ENCODE peak calls at places on chromosomes 7 and 10, in nine cellular contexts. One of them, this sample, is unnamed.

GRCh38 chr10:31083765-31084184 is 52.1 kb upstream of the ZNF438 start:
- DNase-seq in AG08396: no peak
- DNase-seq in activated T-helper 1 cell treated with Interleukin-2 at 50 U/mL for 16 hours: peak
- DNase-seq in suprapubic skin: no peak
- DNase-seq in DMS153: no peak
- DNase-seq in mammary epithelial cell: peak
- DNase-seq in activated T-cell treated with anti-CD3 and anti-CD28 coated beads, Interleukin-2, amount 50 U/mL, for 72 hours: peak
- DNase-seq in SW480: peak
- DNase-seq in NCI-H2227 treated with DMSO at 0.1 percent for 48 hours: no peak
- DNase-seq in this sample: no peak

GRCh38 chr10:43806851-43807640 is 158.4 kb upstream of the ZNF32 start:
- DNase-seq in AG08396: no peak
- DNase-seq in mammary epithelial cell: no peak
- DNase-seq in SW480: no peak
- DNase-seq in activated T-cell treated with anti-CD3 and anti-CD28 coated beads, Interleukin-2, amount 50 U/mL, for 72 hours: no peak
- DNase-seq in NCI-H2227 treated with DMSO at 0.1 percent for 48 hours: no peak
- DNase-seq in activated T-helper 1 cell treated with Interleukin-2 at 50 U/mL for 16 hours: no peak
- DNase-seq in suprapubic skin: no peak
- DNase-seq in DMS153: no peak
- DNase-seq in this sample: no peak

GRCh38 chr7:158107806-158108205 is 479.8 kb downstream of the PTPRN2 start:
- DNase-seq in activated T-helper 1 cell treated with Interleukin-2 at 50 U/mL for 16 hours: no peak
- DNase-seq in DMS153: peak
- DNase-seq in NCI-H2227 treated with DMSO at 0.1 percent for 48 hours: no peak
- DNase-seq in mammary epithelial cell: no peak
- DNase-seq in activated T-cell treated with anti-CD3 and anti-CD28 coated beads, Interleukin-2, amount 50 U/mL, for 72 hours: no peak
- DNase-seq in AG08396: no peak
- DNase-seq in SW480: no peak
- DNase-seq in suprapubic skin: no peak
- DNase-seq in this sample: peak

GRCh38 chr7:131166066-131166465 is 161.6 kb upstream of the MKLN1 start:
- DNase-seq in NCI-H2227 treated with DMSO at 0.1 percent for 48 hours: no peak
- DNase-seq in mammary epithelial cell: no peak
- DNase-seq in AG08396: no peak
- DNase-seq in SW480: no peak
- DNase-seq in activated T-cell treated with anti-CD3 and anti-CD28 coated beads, Interleukin-2, amount 50 U/mL, for 72 hours: no peak
- DNase-seq in DMS153: no peak
- DNase-seq in suprapubic skin: no peak
- DNase-seq in activated T-helper 1 cell treated with Interleukin-2 at 50 U/mL for 16 hours: no peak
- DNase-seq in this sample: no peak

GRCh38 chr10:46091080-46091833 is 45.2 kb upstream of the MSMB start:
- DNase-seq in DMS153: no peak
- DNase-seq in NCI-H2227 treated with DMSO at 0.1 percent for 48 hours: no peak
- DNase-seq in AG08396: no peak
- DNase-seq in suprapubic skin: no peak
- DNase-seq in activated T-helper 1 cell treated with Interleukin-2 at 50 U/mL for 16 hours: no peak
- DNase-seq in SW480: no peak
- DNase-seq in activated T-cell treated with anti-CD3 and anti-CD28 coated beads, Interleukin-2, amount 50 U/mL, for 72 hours: no peak
- DNase-seq in mammary epithelial cell: no peak
- DNase-seq in this sample: peak

GRCh38 chr10:120253131-120253530 is 203.9 kb upstream of the PLPP4 start:
- DNase-seq in DMS153: no peak
- DNase-seq in activated T-cell treated with anti-CD3 and anti-CD28 coated beads, Interleukin-2, amount 50 U/mL, for 72 hours: no peak
- DNase-seq in mammary epithelial cell: no peak
- DNase-seq in SW480: no peak
- DNase-seq in NCI-H2227 treated with DMSO at 0.1 percent for 48 hours: no peak
- DNase-seq in suprapubic skin: no peak
- DNase-seq in activated T-helper 1 cell treated with Interleukin-2 at 50 U/mL for 16 hours: no peak
- DNase-seq in AG08396: no peak
- DNase-seq in this sample: no peak

GRCh38 chr10:126851414-126851813 is 53.8 kb upstream of the DOCK1 start:
- DNase-seq in activated T-helper 1 cell treated with Interleukin-2 at 50 U/mL for 16 hours: no peak
- DNase-seq in NCI-H2227 treated with DMSO at 0.1 percent for 48 hours: no peak
- DNase-seq in DMS153: no peak
- DNase-seq in AG08396: no peak
- DNase-seq in mammary epithelial cell: no peak
- DNase-seq in activated T-cell treated with anti-CD3 and anti-CD28 coated beads, Interleukin-2, amount 50 U/mL, for 72 hours: no peak
- DNase-seq in suprapubic skin: no peak
- DNase-seq in SW480: no peak
- DNase-seq in this sample: no peak

GRCh38 chr7:151503902-151504714 is 15.6 kb downstream of the RHEB start:
- DNase-seq in mammary epithelial cell: peak
- DNase-seq in suprapubic skin: no peak
- DNase-seq in AG08396: peak
- DNase-seq in DMS153: no peak
- DNase-seq in NCI-H2227 treated with DMSO at 0.1 percent for 48 hours: no peak
- DNase-seq in activated T-helper 1 cell treated with Interleukin-2 at 50 U/mL for 16 hours: no peak
- DNase-seq in activated T-cell treated with anti-CD3 and anti-CD28 coated beads, Interleukin-2, amount 50 U/mL, for 72 hours: no peak
- DNase-seq in SW480: no peak
- DNase-seq in this sample: no peak

GRCh38 chr10:128861018-128861565 is 605.9 kb upstream of the MGMT start:
- DNase-seq in DMS153: no peak
- DNase-seq in activated T-cell treated with anti-CD3 and anti-CD28 coated beads, Interleukin-2, amount 50 U/mL, for 72 hours: no peak
- DNase-seq in suprapubic skin: no peak
- DNase-seq in mammary epithelial cell: no peak
- DNase-seq in activated T-helper 1 cell treated with Interleukin-2 at 50 U/mL for 16 hours: no peak
- DNase-seq in SW480: no peak
- DNase-seq in NCI-H2227 treated with DMSO at 0.1 percent for 48 hours: no peak
- DNase-seq in AG08396: no peak
- DNase-seq in this sample: peak

GRCh38 chr7:129213828-129214227 is 11.0 kb upstream of the AHCYL2 start:
- DNase-seq in activated T-helper 1 cell treated with Interleukin-2 at 50 U/mL for 16 hours: no peak
- DNase-seq in DMS153: peak
- DNase-seq in activated T-cell treated with anti-CD3 and anti-CD28 coated beads, Interleukin-2, amount 50 U/mL, for 72 hours: no peak
- DNase-seq in suprapubic skin: no peak
- DNase-seq in NCI-H2227 treated with DMSO at 0.1 percent for 48 hours: peak
- DNase-seq in AG08396: no peak
- DNase-seq in SW480: peak
- DNase-seq in mammary epithelial cell: peak
- DNase-seq in this sample: no peak

GRCh38 chr7:22841954-22842353 is 19.3 kb upstream of the TOMM7 start:
- DNase-seq in AG08396: no peak
- DNase-seq in activated T-cell treated with anti-CD3 and anti-CD28 coated beads, Interleukin-2, amount 50 U/mL, for 72 hours: no peak
- DNase-seq in SW480: no peak
- DNase-seq in activated T-helper 1 cell treated with Interleukin-2 at 50 U/mL for 16 hours: no peak
- DNase-seq in suprapubic skin: peak
- DNase-seq in NCI-H2227 treated with DMSO at 0.1 percent for 48 hours: no peak
- DNase-seq in DMS153: no peak
- DNase-seq in mammary epithelial cell: no peak
- DNase-seq in this sample: peak

GRCh38 chr10:20593649-20594048 is 303.5 kb downstream of the NEBL start:
- DNase-seq in AG08396: no peak
- DNase-seq in suprapubic skin: no peak
- DNase-seq in SW480: no peak
- DNase-seq in mammary epithelial cell: no peak
- DNase-seq in NCI-H2227 treated with DMSO at 0.1 percent for 48 hours: no peak
- DNase-seq in activated T-cell treated with anti-CD3 and anti-CD28 coated beads, Interleukin-2, amount 50 U/mL, for 72 hours: no peak
- DNase-seq in activated T-helper 1 cell treated with Interleukin-2 at 50 U/mL for 16 hours: no peak
- DNase-seq in DMS153: no peak
- DNase-seq in this sample: no peak

GRCh38 chr7:28036748-28037147 is 143.8 kb downstream of the JAZF1 start:
- DNase-seq in NCI-H2227 treated with DMSO at 0.1 percent for 48 hours: no peak
- DNase-seq in AG08396: no peak
- DNase-seq in mammary epithelial cell: peak
- DNase-seq in DMS153: no peak
- DNase-seq in activated T-helper 1 cell treated with Interleukin-2 at 50 U/mL for 16 hours: no peak
- DNase-seq in activated T-cell treated with anti-CD3 and anti-CD28 coated beads, Interleukin-2, amount 50 U/mL, for 72 hours: no peak
- DNase-seq in suprapubic skin: no peak
- DNase-seq in SW480: no peak
- DNase-seq in this sample: no peak

GRCh38 chr7:78444267-78444666 is 645.7 kb downstream of the PHTF2 start:
- DNase-seq in NCI-H2227 treated with DMSO at 0.1 percent for 48 hours: no peak
- DNase-seq in mammary epithelial cell: no peak
- DNase-seq in DMS153: no peak
- DNase-seq in activated T-helper 1 cell treated with Interleukin-2 at 50 U/mL for 16 hours: no peak
- DNase-seq in AG08396: no peak
- DNase-seq in suprapubic skin: no peak
- DNase-seq in activated T-cell treated with anti-CD3 and anti-CD28 coated beads, Interleukin-2, amount 50 U/mL, for 72 hours: no peak
- DNase-seq in SW480: no peak
- DNase-seq in this sample: no peak

GRCh38 chr7:140236626-140237025 is 59.8 kb upstream of the KDM7A start:
- DNase-seq in suprapubic skin: no peak
- DNase-seq in activated T-helper 1 cell treated with Interleukin-2 at 50 U/mL for 16 hours: no peak
- DNase-seq in NCI-H2227 treated with DMSO at 0.1 percent for 48 hours: no peak
- DNase-seq in SW480: no peak
- DNase-seq in AG08396: no peak
- DNase-seq in mammary epithelial cell: no peak
- DNase-seq in DMS153: no peak
- DNase-seq in activated T-cell treated with anti-CD3 and anti-CD28 coated beads, Interleukin-2, amount 50 U/mL, for 72 hours: no peak
- DNase-seq in this sample: no peak

GRCh38 chr7:22481726-22482125 is 18.3 kb downstream of the STEAP1B start:
- DNase-seq in suprapubic skin: no peak
- DNase-seq in SW480: no peak
- DNase-seq in AG08396: no peak
- DNase-seq in DMS153: peak
- DNase-seq in mammary epithelial cell: no peak
- DNase-seq in activated T-cell treated with anti-CD3 and anti-CD28 coated beads, Interleukin-2, amount 50 U/mL, for 72 hours: no peak
- DNase-seq in activated T-helper 1 cell treated with Interleukin-2 at 50 U/mL for 16 hours: no peak
- DNase-seq in NCI-H2227 treated with DMSO at 0.1 percent for 48 hours: no peak
- DNase-seq in this sample: no peak

GRCh38 chr7:50595538-50596102 is 30.4 kb upstream of the DDC start:
- DNase-seq in NCI-H2227 treated with DMSO at 0.1 percent for 48 hours: peak
- DNase-seq in SW480: peak
- DNase-seq in suprapubic skin: no peak
- DNase-seq in DMS153: peak
- DNase-seq in AG08396: peak
- DNase-seq in activated T-helper 1 cell treated with Interleukin-2 at 50 U/mL for 16 hours: no peak
- DNase-seq in activated T-cell treated with anti-CD3 and anti-CD28 coated beads, Interleukin-2, amount 50 U/mL, for 72 hours: no peak
- DNase-seq in mammary epithelial cell: peak
- DNase-seq in this sample: peak

GRCh38 chr10:107340345-107340744 is 175.8 kb upstream of the SORCS1 start:
- DNase-seq in SW480: no peak
- DNase-seq in activated T-cell treated with anti-CD3 and anti-CD28 coated beads, Interleukin-2, amount 50 U/mL, for 72 hours: no peak
- DNase-seq in DMS153: no peak
- DNase-seq in suprapubic skin: no peak
- DNase-seq in mammary epithelial cell: no peak
- DNase-seq in AG08396: no peak
- DNase-seq in activated T-helper 1 cell treated with Interleukin-2 at 50 U/mL for 16 hours: no peak
- DNase-seq in NCI-H2227 treated with DMSO at 0.1 percent for 48 hours: no peak
- DNase-seq in this sample: no peak

GRCh38 chr10:24238527-24239247 is 29.7 kb downstream of the KIAA1217 start:
- DNase-seq in SW480: peak
- DNase-seq in mammary epithelial cell: peak
- DNase-seq in AG08396: no peak
- DNase-seq in suprapubic skin: no peak
- DNase-seq in NCI-H2227 treated with DMSO at 0.1 percent for 48 hours: no peak
- DNase-seq in activated T-cell treated with anti-CD3 and anti-CD28 coated beads, Interleukin-2, amount 50 U/mL, for 72 hours: no peak
- DNase-seq in activated T-helper 1 cell treated with Interleukin-2 at 50 U/mL for 16 hours: no peak
- DNase-seq in DMS153: no peak
- DNase-seq in this sample: no peak

GRCh38 chr7:41117431-41117830 is 585.5 kb downstream of the INHBA start:
- DNase-seq in AG08396: no peak
- DNase-seq in suprapubic skin: no peak
- DNase-seq in SW480: no peak
- DNase-seq in DMS153: no peak
- DNase-seq in NCI-H2227 treated with DMSO at 0.1 percent for 48 hours: no peak
- DNase-seq in activated T-cell treated with anti-CD3 and anti-CD28 coated beads, Interleukin-2, amount 50 U/mL, for 72 hours: no peak
- DNase-seq in mammary epithelial cell: peak
- DNase-seq in activated T-helper 1 cell treated with Interleukin-2 at 50 U/mL for 16 hours: no peak
- DNase-seq in this sample: no peak

GRCh38 chr7:142542938-142543337 is 206.3 kb upstream of the PRSS1 start:
- DNase-seq in activated T-helper 1 cell treated with Interleukin-2 at 50 U/mL for 16 hours: no peak
- DNase-seq in mammary epithelial cell: no peak
- DNase-seq in DMS153: no peak
- DNase-seq in suprapubic skin: no peak
- DNase-seq in NCI-H2227 treated with DMSO at 0.1 percent for 48 hours: no peak
- DNase-seq in activated T-cell treated with anti-CD3 and anti-CD28 coated beads, Interleukin-2, amount 50 U/mL, for 72 hours: no peak
- DNase-seq in AG08396: no peak
- DNase-seq in SW480: no peak
- DNase-seq in this sample: no peak

GRCh38 chr7:92228742-92229141 is 17.0 kb downstream of the KRIT1 start:
- DNase-seq in activated T-helper 1 cell treated with Interleukin-2 at 50 U/mL for 16 hours: no peak
- DNase-seq in mammary epithelial cell: no peak
- DNase-seq in SW480: no peak
- DNase-seq in NCI-H2227 treated with DMSO at 0.1 percent for 48 hours: no peak
- DNase-seq in activated T-cell treated with anti-CD3 and anti-CD28 coated beads, Interleukin-2, amount 50 U/mL, for 72 hours: no peak
- DNase-seq in suprapubic skin: no peak
- DNase-seq in DMS153: no peak
- DNase-seq in AG08396: no peak
- DNase-seq in this sample: no peak

GRCh38 chr10:124027306-124028050 is 65.9 kb downstream of the CHST15 start:
- DNase-seq in SW480: no peak
- DNase-seq in activated T-helper 1 cell treated with Interleukin-2 at 50 U/mL for 16 hours: no peak
- DNase-seq in mammary epithelial cell: no peak
- DNase-seq in DMS153: no peak
- DNase-seq in activated T-cell treated with anti-CD3 and anti-CD28 coated beads, Interleukin-2, amount 50 U/mL, for 72 hours: no peak
- DNase-seq in suprapubic skin: no peak
- DNase-seq in NCI-H2227 treated with DMSO at 0.1 percent for 48 hours: no peak
- DNase-seq in AG08396: no peak
- DNase-seq in this sample: no peak

GRCh38 chr7:128266891-128267839 is 26.1 kb downstream of the LEP start:
- DNase-seq in AG08396: peak
- DNase-seq in SW480: peak
- DNase-seq in activated T-helper 1 cell treated with Interleukin-2 at 50 U/mL for 16 hours: no peak
- DNase-seq in mammary epithelial cell: peak
- DNase-seq in activated T-cell treated with anti-CD3 and anti-CD28 coated beads, Interleukin-2, amount 50 U/mL, for 72 hours: no peak
- DNase-seq in NCI-H2227 treated with DMSO at 0.1 percent for 48 hours: peak
- DNase-seq in suprapubic skin: no peak
- DNase-seq in DMS153: no peak
- DNase-seq in this sample: peak

GRCh38 chr10:129501652-129502436 is 34.8 kb downstream of the MGMT start:
- DNase-seq in NCI-H2227 treated with DMSO at 0.1 percent for 48 hours: no peak
- DNase-seq in mammary epithelial cell: no peak
- DNase-seq in SW480: no peak
- DNase-seq in activated T-helper 1 cell treated with Interleukin-2 at 50 U/mL for 16 hours: no peak
- DNase-seq in activated T-cell treated with anti-CD3 and anti-CD28 coated beads, Interleukin-2, amount 50 U/mL, for 72 hours: no peak
- DNase-seq in suprapubic skin: no peak
- DNase-seq in DMS153: no peak
- DNase-seq in AG08396: no peak
- DNase-seq in this sample: no peak